ENCODE peak calls at places on chromosome 15, in four cellular contexts. One of them, this sample, is unnamed.

GRCh38 chr15:93271871-93272270 is 182.9 kb upstream of the RGMA start:
- DNase-seq in SK-N-SH: no peak
- DNase-seq in HCT116: no peak
- DNase-seq in T47D: no peak
- DNase-seq in this sample: no peak

GRCh38 chr15:40618906-40619305 is 24.9 kb downstream of the KNL1 start:
- DNase-seq in SK-N-SH: no peak
- DNase-seq in T47D: no peak
- DNase-seq in HCT116: no peak
- DNase-seq in this sample: no peak

GRCh38 chr15:29844290-29844903 is 22.1 kb upstream of the TJP1 start:
- DNase-seq in SK-N-SH: no peak
- DNase-seq in HCT116: peak; percentile 58
- DNase-seq in T47D: no peak
- DNase-seq in this sample: no peak

GRCh38 chr15:84973492-84974460 is 7.9 kb upstream of the PDE8A start:
- DNase-seq in T47D: no peak
- DNase-seq in HCT116: no peak
- DNase-seq in SK-N-SH: no peak
- DNase-seq in this sample: no peak

GRCh38 chr15:50190723-50191122 is 8.7 kb downstream of the SLC27A2 start:
- DNase-seq in HCT116: no peak
- DNase-seq in SK-N-SH: no peak
- DNase-seq in T47D: no peak
- DNase-seq in this sample: no peak

GRCh38 chr15:53739187-53739586 is 20.3 kb downstream of the WDR72 start:
- DNase-seq in T47D: no peak
- DNase-seq in HCT116: no peak
- DNase-seq in SK-N-SH: no peak
- DNase-seq in this sample: no peak

GRCh38 chr15:51731549-51732267 is 5.7 kb downstream of the LYSMD2 start:
- DNase-seq in T47D: peak; percentile 35
- DNase-seq in SK-N-SH: no peak
- DNase-seq in HCT116: no peak
- DNase-seq in this sample: no peak

GRCh38 chr15:28896944-28897343 is 11.2 kb downstream of the APBA2 start:
- DNase-seq in HCT116: no peak
- DNase-seq in T47D: no peak
- DNase-seq in SK-N-SH: no peak
- DNase-seq in this sample: peak; percentile 10

GRCh38 chr15:75229191-75230015 is 27.7 kb downstream of the C15orf39 start:
- DNase-seq in HCT116: no peak
- DNase-seq in SK-N-SH: no peak
- DNase-seq in T47D: no peak
- DNase-seq in this sample: no peak

GRCh38 chr15:85804481-85805165 is 9.9 kb upstream of the KLHL25 start:
- DNase-seq in HCT116: no peak
- DNase-seq in SK-N-SH: no peak
- DNase-seq in T47D: no peak
- DNase-seq in this sample: no peak

GRCh38 chr15:33490703-33491102 is 179.9 kb downstream of the RYR3 start:
- DNase-seq in T47D: no peak
- DNase-seq in HCT116: no peak
- DNase-seq in SK-N-SH: no peak
- DNase-seq in this sample: no peak

GRCh38 chr15:61556037-61556648 is 327.0 kb upstream of the RORA start:
- DNase-seq in T47D: no peak
- DNase-seq in SK-N-SH: no peak
- DNase-seq in HCT116: no peak
- DNase-seq in this sample: peak; percentile 14

GRCh38 chr15:31136016-31136415 is 34.5 kb upstream of the TRPM1 start:
- DNase-seq in HCT116: no peak
- DNase-seq in SK-N-SH: no peak
- DNase-seq in T47D: no peak
- DNase-seq in this sample: peak; percentile 28

GRCh38 chr15:51380999-51381806 is 39.7 kb downstream of the GLDN start:
- DNase-seq in HCT116: peak; percentile 61
- DNase-seq in T47D: peak; percentile 49
- DNase-seq in SK-N-SH: peak; percentile 78
- DNase-seq in this sample: peak; percentile 77

GRCh38 chr15:45129651-45130129 is at the start of the genes DUOX1 and DUOXA1:
- DNase-seq in HCT116: peak; percentile 16
- DNase-seq in T47D: no peak
- DNase-seq in SK-N-SH: no peak
- DNase-seq in this sample: no peak

GRCh38 chr15:100346866-100347512 is 5.2 kb upstream of the ADAMTS17 start:
- DNase-seq in T47D: no peak
- DNase-seq in SK-N-SH: no peak
- DNase-seq in HCT116: no peak
- DNase-seq in this sample: no peak

GRCh38 chr15:38844683-38845195 is 280.1 kb upstream of the RASGRP1 start:
- DNase-seq in HCT116: no peak
- DNase-seq in SK-N-SH: no peak
- DNase-seq in T47D: no peak
- DNase-seq in this sample: no peak

GRCh38 chr15:52183562-52184173 is 7.5 kb downstream of the GNB5 start:
- DNase-seq in T47D: no peak
- DNase-seq in HCT116: no peak
- DNase-seq in SK-N-SH: peak; percentile 27
- DNase-seq in this sample: no peak

GRCh38 chr15:42141795-42142667 is 14.4 kb downstream of the PLA2G4F start:
- DNase-seq in HCT116: no peak
- DNase-seq in SK-N-SH: no peak
- DNase-seq in T47D: no peak
- DNase-seq in this sample: no peak

GRCh38 chr15:67746450-67746849 is 78.9 kb upstream of the SKOR1 start:
- DNase-seq in HCT116: no peak
- DNase-seq in SK-N-SH: no peak
- DNase-seq in T47D: peak; percentile 4
- DNase-seq in this sample: no peak

GRCh38 chr15:38398134-38398533 is 55.8 kb upstream of the FAM98B start:
- DNase-seq in SK-N-SH: no peak
- DNase-seq in T47D: no peak
- DNase-seq in HCT116: peak; percentile 15
- DNase-seq in this sample: peak; percentile 13

GRCh38 chr15:45648521-45649200 is 13.8 kb downstream of the SQOR start:
- DNase-seq in SK-N-SH: no peak
- DNase-seq in HCT116: peak; percentile 32
- DNase-seq in T47D: no peak
- DNase-seq in this sample: peak; percentile 76

GRCh38 chr15:31606942-31607497 is 280.4 kb downstream of the KLF13 start:
- DNase-seq in SK-N-SH: no peak
- DNase-seq in HCT116: no peak
- DNase-seq in T47D: no peak
- DNase-seq in this sample: no peak

GRCh38 chr15:22930782-22931484 is 49.2 kb downstream of the CYFIP1 start:
- DNase-seq in HCT116: no peak
- DNase-seq in SK-N-SH: no peak
- DNase-seq in T47D: peak; percentile 46
- DNase-seq in this sample: no peak

GRCh38 chr15:66221126-66221525 is 32.4 kb downstream of the MEGF11 start:
- DNase-seq in SK-N-SH: no peak
- DNase-seq in HCT116: no peak
- DNase-seq in T47D: no peak
- DNase-seq in this sample: no peak

GRCh38 chr15:87609909-87610308 is 646.6 kb downstream of the NTRK3 start:
- DNase-seq in T47D: no peak
- DNase-seq in HCT116: no peak
- DNase-seq in SK-N-SH: no peak
- DNase-seq in this sample: no peak

GRCh38 chr15:34154725-34155204 is 52.9 kb downstream of the PGBD4 start:
- DNase-seq in T47D: no peak
- DNase-seq in HCT116: peak; percentile 72
- DNase-seq in SK-N-SH: no peak
- DNase-seq in this sample: no peak

GRCh38 chr15:47586653-47587224 is 130.6 kb upstream of the SEMA6D start:
- DNase-seq in T47D: no peak
- DNase-seq in HCT116: no peak
- DNase-seq in SK-N-SH: no peak
- DNase-seq in this sample: no peak

GRCh38 chr15:31339558-31339895 is 12.9 kb downstream of the KLF13 start:
- DNase-seq in HCT116: no peak
- DNase-seq in T47D: no peak
- DNase-seq in SK-N-SH: no peak
- DNase-seq in this sample: no peak

GRCh38 chr15:35206060-35206675 is 121.1 kb upstream of the NANOGP8 start:
- DNase-seq in SK-N-SH: peak; percentile 7
- DNase-seq in HCT116: peak; percentile 7
- DNase-seq in T47D: no peak
- DNase-seq in this sample: peak; percentile 8

GRCh38 chr15:43168192-43169107 is 16.8 kb upstream of the CCNDBP1 start:
- DNase-seq in T47D: no peak
- DNase-seq in HCT116: no peak
- DNase-seq in SK-N-SH: no peak
- DNase-seq in this sample: no peak
- TF ChIP-seq JUND in T47D: no peak
- TF ChIP-seq JUND in HCT116: no peak
- TF ChIP-seq JUND in SK-N-SH: no peak
- TF ChIP-seq JUND in this sample: no peak

GRCh38 chr15:27704939-27705514 is 394.1 kb downstream of the OCA2 start:
- DNase-seq in SK-N-SH: no peak
- DNase-seq in T47D: no peak
- DNase-seq in HCT116: no peak
- DNase-seq in this sample: no peak
- TF ChIP-seq JUND in SK-N-SH: no peak
- TF ChIP-seq JUND in T47D: no peak
- TF ChIP-seq JUND in HCT116: no peak
- TF ChIP-seq JUND in this sample: no peak

GRCh38 chr15:73081321-73081958 is 29.2 kb downstream of the NEO1 start:
- DNase-seq in SK-N-SH: peak; percentile 17
- DNase-seq in HCT116: peak; percentile 54
- DNase-seq in T47D: no peak
- DNase-seq in this sample: peak; percentile 41
- TF ChIP-seq JUND in SK-N-SH: no peak
- TF ChIP-seq JUND in HCT116: no peak
- TF ChIP-seq JUND in T47D: no peak
- TF ChIP-seq JUND in this sample: no peak

GRCh38 chr15:77546050-77546501 is 86.6 kb downstream of the LINGO1 start:
- DNase-seq in T47D: no peak
- DNase-seq in SK-N-SH: peak; percentile 54
- DNase-seq in HCT116: no peak
- DNase-seq in this sample: no peak

GRCh38 chr15:77543159-77543882 is 89.4 kb downstream of the LINGO1 start:
- DNase-seq in SK-N-SH: peak; percentile 95
- DNase-seq in HCT116: peak; percentile 78
- DNase-seq in T47D: peak; percentile 89
- DNase-seq in this sample: peak; percentile 73

GRCh38 chr15:77542491-77543001 is 90.2 kb downstream of the LINGO1 start:
- DNase-seq in T47D: no peak
- DNase-seq in HCT116: no peak
- DNase-seq in SK-N-SH: no peak
- DNase-seq in this sample: no peak

GRCh38 chr15:77545058-77545457 is 87.7 kb downstream of the LINGO1 start:
- DNase-seq in HCT116: no peak
- DNase-seq in SK-N-SH: no peak
- DNase-seq in T47D: no peak
- DNase-seq in this sample: no peak

DNA sequence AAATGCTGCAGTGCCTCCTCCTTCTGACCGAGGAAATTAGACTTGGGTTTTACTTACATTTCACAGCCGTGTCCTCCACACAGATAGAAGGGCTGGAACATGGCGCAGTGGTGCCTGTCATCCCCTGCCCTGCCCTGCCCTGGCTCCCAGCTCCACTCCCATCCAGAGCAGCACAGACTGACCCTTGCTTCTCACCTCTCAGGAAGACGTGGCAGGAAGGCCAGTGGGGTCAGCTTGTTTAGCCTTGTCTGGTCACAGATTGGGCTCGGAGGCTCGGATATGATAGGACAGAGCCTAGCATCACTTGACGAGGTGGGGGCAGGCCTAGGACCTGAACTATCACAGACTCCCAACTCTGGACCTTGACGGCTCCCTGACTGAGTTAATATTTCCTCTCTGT is 88.5 kb downstream of the LINGO1 start:
- DNase-seq in T47D: no peak
- DNase-seq in HCT116: no peak
- DNase-seq in SK-N-SH: no peak
- DNase-seq in this sample: no peak
- TF ChIP-seq JUND in T47D: no peak
- TF ChIP-seq JUND in HCT116: no peak
- TF ChIP-seq JUND in SK-N-SH: no peak
- TF ChIP-seq JUND in this sample: no peak

DNA sequence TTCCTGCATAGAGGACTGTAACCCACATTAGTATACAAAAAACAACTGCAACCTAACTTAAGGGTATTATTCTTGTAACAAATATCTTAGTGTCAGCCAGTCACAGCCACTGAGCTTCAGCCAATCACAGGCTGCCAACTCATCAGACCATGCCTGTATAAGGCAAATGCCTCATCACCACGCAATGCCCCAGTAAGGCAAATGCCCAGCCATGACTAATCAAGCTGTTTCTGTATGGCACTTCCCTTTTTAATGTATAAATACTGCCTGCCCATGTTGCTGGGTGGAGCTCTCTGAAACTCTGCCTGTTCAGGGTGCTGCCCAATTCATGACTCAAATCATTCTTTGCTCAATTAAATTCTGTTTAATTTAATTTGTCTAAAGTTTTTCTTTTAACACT is 18.4 kb upstream of the GABRA5 start:
- DNase-seq in SK-N-SH: no peak
- DNase-seq in T47D: no peak
- DNase-seq in HCT116: no peak
- DNase-seq in this sample: no peak
- TF ChIP-seq JUND in SK-N-SH: no peak
- TF ChIP-seq JUND in T47D: no peak
- TF ChIP-seq JUND in HCT116: no peak
- TF ChIP-seq JUND in this sample: no peak

GRCh38 chr15:80898040-80898439 is 91.6 kb downstream of the MESD start:
- DNase-seq in SK-N-SH: no peak
- DNase-seq in HCT116: no peak
- DNase-seq in T47D: no peak
- DNase-seq in this sample: peak; percentile 15

GRCh38 chr15:80895965-80896364 is 93.7 kb downstream of the MESD start:
- DNase-seq in HCT116: no peak
- DNase-seq in SK-N-SH: no peak
- DNase-seq in T47D: no peak
- DNase-seq in this sample: no peak

GRCh38 chr15:80893777-80894176 is 95.8 kb downstream of the MESD start:
- DNase-seq in HCT116: no peak
- DNase-seq in T47D: no peak
- DNase-seq in SK-N-SH: no peak
- DNase-seq in this sample: no peak

GRCh38 chr15:80892414-80892813 is 97.2 kb downstream of the MESD start:
- DNase-seq in T47D: no peak
- DNase-seq in SK-N-SH: no peak
- DNase-seq in HCT116: no peak
- DNase-seq in this sample: no peak

DNA sequence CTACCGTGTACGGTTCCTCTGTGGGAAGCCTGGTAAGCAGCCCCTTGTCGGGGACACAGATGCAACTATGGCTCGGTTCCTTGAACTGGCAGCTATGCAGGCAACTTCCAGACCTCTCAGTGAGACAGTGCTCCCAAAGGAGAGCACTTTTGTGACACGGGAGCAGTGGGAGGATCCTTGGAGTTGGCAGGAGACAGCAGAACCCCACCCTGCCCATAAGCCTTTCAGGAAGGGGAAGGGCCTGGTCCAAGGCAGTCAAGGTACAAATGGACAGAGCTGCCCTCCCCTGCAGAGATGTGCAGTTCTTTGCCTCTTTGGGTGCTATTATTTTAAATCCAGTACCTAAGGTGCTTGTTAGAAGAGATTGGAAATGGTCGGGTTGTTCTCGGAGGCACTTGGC is 94.5 kb downstream of the MESD start:
- DNase-seq in HCT116: no peak
- DNase-seq in T47D: no peak
- DNase-seq in SK-N-SH: no peak
- DNase-seq in this sample: no peak
- TF ChIP-seq JUND in HCT116: no peak
- TF ChIP-seq JUND in T47D: no peak
- TF ChIP-seq JUND in SK-N-SH: no peak
- TF ChIP-seq JUND in this sample: no peak